ENCODE peak calls at places on chromosomes 5 and 9, in four cellular contexts. F, L, R and U are unnamed samples.

GRCh38 chr9:15373881-15374280 is 48.8 kb upstream of the SNAPC3 start:
- DNase-seq in L (no peak), R (no peak), F (no peak), U (no peak)

GRCh38 chr9:111945216-111945615 is 48.6 kb downstream of the UGCG start:
- DNase-seq in L (no peak), F (peak), R (no peak), U (no peak)

GRCh38 chr5:15645376-15645775 is 145.4 kb downstream of the FBXL7 start:
- DNase-seq in F (no peak), L (no peak), R (no peak), U (no peak)

GRCh38 chr9:116233160-116233530 is 79.6 kb downstream of the PAPPA start:
- DNase-seq in F (no peak), R (no peak), L (no peak), U (no peak)

GRCh38 chr5:17282283-17283120 is 65.1 kb downstream of the BASP1 start:
- DNase-seq in R (no peak), L (no peak), F (peak), U (no peak)

GRCh38 chr5:65478336-65478735 is 3.4 kb downstream of the ADAMTS6 start:
- DNase-seq in F (no peak), L (no peak), R (no peak), U (no peak)

GRCh38 chr5:76849767-76850291 is at the start of gene S100Z:
- DNase-seq in R (no peak), L (peak), F (no peak), U (no peak)

GRCh38 chr5:169805527-169805934 is 168.5 kb downstream of the DOCK2 start:
- DNase-seq in F (peak), L (peak), R (no peak), U (no peak)

GRCh38 chr9:75039006-75039405 is 10.9 kb upstream of the CARNMT1 start:
- DNase-seq in R (no peak), F (no peak), L (no peak), U (no peak)

GRCh38 chr9:123372766-123373446 is 16.9 kb downstream of the CRB2 start:
- DNase-seq in F (no peak), R (no peak), L (no peak), U (no peak)

GRCh38 chr5:32163785-32164184 is 10.3 kb downstream of the GOLPH3 start:
- DNase-seq in L (no peak), F (no peak), R (no peak), U (no peak)

GRCh38 chr9:130467371-130467770 is 22.6 kb downstream of the ASS1 start:
- DNase-seq in L (no peak), R (no peak), F (no peak), U (no peak)

GRCh38 chr9:117403403-117403811 is 11.4 kb downstream of the ASTN2 start:
- DNase-seq in F (no peak), L (no peak), R (no peak), U (no peak)

GRCh38 chr5:171676286-171676944 is 109.2 kb upstream of the SMIM23 start:
- DNase-seq in F (no peak), L (no peak), R (no peak), U (no peak)

GRCh38 chr5:145495741-145496140 is 339.4 kb downstream of the PRELID2 start:
- DNase-seq in L (no peak), R (peak), F (no peak), U (no peak)

GRCh38 chr9:18979367-18979766 is 53.6 kb downstream of the SAXO1 start:
- DNase-seq in F (no peak), R (no peak), L (no peak), U (peak)

GRCh38 chr5:67306997-67307580 is 110.5 kb upstream of the CD180 start:
- DNase-seq in R (no peak), F (no peak), L (no peak), U (no peak)

GRCh38 chr5:172364773-172365172 is 81.2 kb upstream of the UBTD2 start:
- DNase-seq in L (no peak), R (no peak), F (no peak), U (no peak)

GRCh38 chr9:113906411-113907110 is 30.5 kb downstream of the ZNF618 start:
- DNase-seq in F (no peak), R (no peak), L (no peak), U (no peak)

GRCh38 chr9:124008307-124008854 is 3.2 kb upstream of the LHX2 start:
- DNase-seq in F (no peak), R (no peak), L (no peak), U (no peak)

DNA sequence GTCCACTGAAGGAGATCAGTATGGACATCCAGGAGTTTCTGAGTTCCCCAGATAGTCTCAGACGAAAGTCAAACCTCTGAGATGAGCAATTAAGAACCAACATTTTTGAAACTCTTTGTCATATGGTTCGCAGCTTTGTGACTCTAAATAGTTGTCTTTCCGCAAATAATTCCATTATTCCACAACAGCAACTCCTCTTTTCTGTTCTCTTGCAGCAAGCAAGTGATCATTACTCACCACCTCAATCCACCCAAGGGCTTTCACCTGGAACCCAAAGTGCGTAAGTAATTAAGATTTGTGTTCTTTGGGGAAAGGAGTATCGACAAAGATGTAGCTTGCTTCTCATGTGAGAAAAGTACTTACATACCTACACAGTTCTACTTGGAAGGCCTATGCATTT is 15.6 kb downstream of the MTX3 start:
- DNase-seq in L (no peak), F (no peak), R (no peak), U (no peak)
- TF ChIP-seq TARDBP in L (no peak), F (no peak), R (no peak), U (no peak)

GRCh38 chr9:136785956-136786355 is 5.2 kb upstream of the TMEM141 start:
- DNase-seq in R (no peak), L (no peak), F (no peak), U (no peak)

GRCh38 chr9:136784997-136785361 is 6.2 kb upstream of the TMEM141 start:
- DNase-seq in F (no peak), L (peak), R (no peak), U (no peak)

GRCh38 chr9:136786451-136786850 is 4.7 kb upstream of the TMEM141 start:
- DNase-seq in R (no peak), L (no peak), F (no peak), U (no peak)

GRCh38 chr9:136789523-136789937 is 1.6 kb upstream of the TMEM141 start:
- DNase-seq in L (no peak), F (no peak), R (peak), U (no peak)

DNA sequence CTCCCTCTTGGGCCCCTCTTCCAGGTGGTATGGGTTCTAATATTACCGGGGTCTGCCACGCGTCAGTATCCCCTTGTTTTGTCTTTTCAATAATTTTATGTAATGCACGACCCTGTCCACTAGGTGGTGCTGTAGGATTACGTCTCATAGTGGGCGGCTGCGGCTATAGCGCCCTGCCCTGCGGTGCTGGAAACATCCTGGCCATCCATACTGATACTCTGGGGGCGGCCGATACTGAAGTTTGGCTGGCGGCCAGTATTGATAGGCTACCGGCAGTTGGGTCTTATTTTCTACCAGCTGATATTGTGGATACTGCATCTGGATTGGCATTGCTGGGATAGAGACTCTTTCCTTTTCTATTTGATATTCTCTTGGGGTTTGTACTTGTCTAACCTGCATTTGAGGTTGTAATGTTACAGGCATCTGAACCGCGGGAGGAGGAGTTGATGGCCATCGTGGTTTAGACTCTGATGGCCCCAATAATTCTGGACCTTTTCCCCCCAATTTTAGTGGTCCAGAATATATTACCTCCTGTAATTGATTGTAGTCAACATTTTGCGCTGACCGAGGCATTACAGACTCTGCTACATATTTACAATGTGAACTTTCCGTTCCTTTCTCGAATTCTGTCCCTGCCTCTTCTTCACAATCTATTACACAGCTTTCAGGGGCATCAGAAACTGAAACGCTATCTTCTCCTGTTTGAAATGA is 3.3 kb upstream of the TMEM141 start:
- DNase-seq in L (peak), R (peak), F (no peak), U (peak)
- TF ChIP-seq FOXM1 in L (no peak), R (no peak), F (no peak), U (no peak)

GRCh38 chr9:100472725-100473261 is at the start of gene TMEFF1:
- DNase-seq in R (peak), L (peak), F (no peak), U (peak)
- TF ChIP-seq BHLHE40 in R (no peak), L (no peak), F (no peak), U (no peak)

GRCh38 chr9:96565684-96566360 is 53.8 kb downstream of the CDC14B start:
- DNase-seq in L (no peak), R (no peak), F (no peak), U (no peak)

GRCh38 chr9:96566401-96567202 is 53.0 kb downstream of the CDC14B start:
- DNase-seq in L (peak), F (no peak), R (peak), U (peak)

GRCh38 chr9:96564217-96564616 is 55.4 kb downstream of the CDC14B start:
- DNase-seq in R (peak), F (no peak), L (no peak), U (no peak)

GRCh38 chr9:96567203-96567700 is 52.4 kb downstream of the CDC14B start:
- DNase-seq in L (no peak), F (no peak), R (no peak), U (peak)
- TF ChIP-seq TARDBP in L (no peak), F (no peak), R (no peak), U (no peak)